ENCODE peak calls at places on chromosome 5, in five cellular contexts. G, J, E, B and L are unnamed samples.
A peak's percentile ranks its signal among the peaks of the same experiment; 100 is the strongest.

GRCh38 chr5:39194466-39195136 is 24.8 kb downstream of the FYB1 start:
- DNase-seq in G (peak; percentile 91), J (no peak), E (peak; percentile 84), B (peak; percentile 19), L (no peak)

GRCh38 chr5:39992617-39993203 is 567.9 kb upstream of the DAB2 start:
- DNase-seq in G (peak; percentile 43), J (no peak), E (no peak), B (no peak), L (no peak)

GRCh38 chr5:30804739-30805313 is 388.7 kb upstream of the CDH6 start:
- DNase-seq in G (no peak), J (peak; percentile 43), E (peak; percentile 62), B (peak; percentile 65), L (no peak)

GRCh38 chr5:149675467-149676201 is 54.5 kb upstream of the PPARGC1B start:
- DNase-seq in G (peak; percentile 84), J (no peak), E (no peak), B (no peak), L (no peak)

GRCh38 chr5:141557681-141558136 is 61.1 kb downstream of the DIAPH1 start:
- DNase-seq in G (peak; percentile 99), J (peak; percentile 92), E (peak; percentile 100), B (peak; percentile 99), L (peak; percentile 55)

GRCh38 chr5:169777112-169777511 is 140.0 kb downstream of the DOCK2 start:
- DNase-seq in G (no peak), J (no peak), E (no peak), B (no peak), L (no peak)

GRCh38 chr5:466661-467310 is 23.8 kb downstream of the EXOC3 start:
- DNase-seq in G (no peak), J (peak; percentile 31), E (no peak), B (no peak), L (no peak)

GRCh38 chr5:76402251-76402879 is 720 bp upstream of the IQGAP2 start:
- DNase-seq in G (peak; percentile 11), J (peak; percentile 87), E (no peak), B (peak; percentile 13), L (peak; percentile 12)

GRCh38 chr5:14450055-14450524 is 131.5 kb upstream of the OTULINL start:
- DNase-seq in G (no peak), J (no peak), E (peak; percentile 92), B (peak; percentile 90), L (no peak)

GRCh38 chr5:1386274-1386717 is 41.4 kb upstream of the CLPTM1L start:
- DNase-seq in G (no peak), J (peak; percentile 78), E (no peak), B (peak; percentile 10), L (peak; percentile 36)

GRCh38 chr5:141715340-141715905 is 33.4 kb upstream of the ARAP3 start:
- DNase-seq in G (peak; percentile 52), J (no peak), E (no peak), B (no peak), L (no peak)

GRCh38 chr5:172091956-172092732 is 85.7 kb upstream of the FBXW11 start:
- DNase-seq in G (no peak), J (no peak), E (no peak), B (no peak), L (no peak)

GRCh38 chr5:169164481-169164925 is 136.4 kb downstream of the SLIT3 start:
- DNase-seq in G (peak; percentile 99), J (peak; percentile 85), E (no peak), B (peak; percentile 66), L (no peak)

GRCh38 chr5:118692811-118693342 is 295.5 kb downstream of the DTWD2 start:
- DNase-seq in G (no peak), J (peak; percentile 67), E (no peak), B (no peak), L (no peak)

GRCh38 chr5:176927562-176927961 is 28.4 kb upstream of the HK3 start:
- DNase-seq in G (peak; percentile 13), J (no peak), E (no peak), B (no peak), L (no peak)

GRCh38 chr5:154260224-154260859 is 69.8 kb downstream of the GALNT10 start:
- DNase-seq in G (no peak), J (no peak), E (no peak), B (no peak), L (no peak)

GRCh38 chr5:170151105-170151831 is 45.6 kb downstream of the FOXI1 start:
- DNase-seq in G (peak; percentile 95), J (peak; percentile 89), E (peak; percentile 44), B (peak; percentile 72), L (peak; percentile 17)

GRCh38 chr5:76545184-76545583 is 78.0 kb downstream of the F2RL2 start:
- DNase-seq in G (no peak), J (no peak), E (no peak), B (no peak), L (no peak)

GRCh38 chr5:6525910-6526309 is 77.3 kb downstream of the UBE2QL1 start:
- DNase-seq in G (peak; percentile 29), J (peak; percentile 81), E (peak; percentile 1), B (no peak), L (no peak)

GRCh38 chr5:123721721-123722276 is 209.8 kb downstream of the CSNK1G3 start:
- DNase-seq in G (no peak), J (no peak), E (no peak), B (no peak), L (no peak)

GRCh38 chr5:180990889-180991257 is 2.2 kb downstream of the BTNL3 start:
- DNase-seq in G (no peak), J (peak; percentile 36), E (no peak), B (no peak), L (no peak)

GRCh38 chr5:94693043-94693822 is 74.8 kb downstream of the SLF1 start:
- DNase-seq in G (peak; percentile 75), J (no peak), E (peak; percentile 93), B (peak; percentile 82), L (no peak)

GRCh38 chr5:100690036-100690560 is 154.9 kb downstream of the FAM174A start:
- DNase-seq in G (no peak), J (no peak), E (peak; percentile 10), B (peak; percentile 23), L (no peak)

GRCh38 chr5:176596689-176597416 is 13.1 kb downstream of the GPRIN1 start:
- DNase-seq in G (no peak), J (peak; percentile 90), E (no peak), B (no peak), L (peak; percentile 40)

GRCh38 chr5:141402553-141403328 is at the start of gene PCDHGA9:
- DNase-seq in G (peak; percentile 43), J (peak; percentile 46), E (peak; percentile 40), B (peak; percentile 42), L (no peak)

GRCh38 chr5:137491121-137491520 is 8.0 kb downstream of the SPOCK1 start:
- DNase-seq in G (peak; percentile 34), J (no peak), E (peak; percentile 38), B (peak; percentile 57), L (no peak)

GRCh38 chr5:2780421-2781171 is 29.1 kb upstream of the IRX2 start:
- DNase-seq in G (peak; percentile 84), J (peak; percentile 90), E (no peak), B (no peak), L (peak; percentile 43)

GRCh38 chr5:61678966-61679365 is 346.9 kb downstream of the ZSWIM6 start:
- DNase-seq in G (no peak), J (peak; percentile 80), E (no peak), B (no peak), L (no peak)

GRCh38 chr5:61674403-61674802 is 342.3 kb downstream of the ZSWIM6 start:
- DNase-seq in G (no peak), J (no peak), E (no peak), B (no peak), L (no peak)

GRCh38 chr5:61677220-61677619 is 345.2 kb downstream of the ZSWIM6 start:
- DNase-seq in G (no peak), J (no peak), E (no peak), B (no peak), L (no peak)

GRCh38 chr5:61673007-61673735 is 341.1 kb downstream of the ZSWIM6 start:
- DNase-seq in G (peak; percentile 31), J (no peak), E (peak; percentile 41), B (peak; percentile 56), L (no peak)

GRCh38 chr5:61675015-61675692 is 343.1 kb downstream of the ZSWIM6 start:
- DNase-seq in G (no peak), J (peak; percentile 61), E (no peak), B (no peak), L (no peak)
- TF ChIP-seq CTCF in G (no peak), J (peak; percentile 67), E (no peak), B (no peak), L (peak; percentile 42)

DNA sequence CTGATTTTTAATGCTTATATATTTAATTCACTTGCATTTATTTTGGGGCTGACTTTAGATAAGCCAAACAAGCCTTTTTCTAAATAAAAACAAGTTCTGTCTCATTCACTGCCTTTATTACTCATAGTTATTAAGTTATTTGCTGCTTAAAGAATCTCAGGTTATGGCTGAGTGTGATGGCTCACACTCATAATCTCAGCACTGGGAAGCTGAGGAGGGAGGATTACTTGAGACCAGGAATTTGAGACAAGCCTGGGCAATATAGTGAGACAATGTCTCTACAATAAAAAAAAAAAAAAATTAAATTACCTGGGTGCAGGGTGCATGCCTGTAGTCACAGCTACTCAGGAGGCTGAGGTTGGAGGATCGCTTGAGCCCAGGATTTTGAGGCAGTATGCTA is 85.0 kb upstream of the MAN2A1 start:
- DNase-seq in G (no peak), J (no peak), E (no peak), B (no peak), L (no peak)
- TF ChIP-seq CTCF in G (no peak), J (no peak), E (no peak), B (no peak), L (no peak)

GRCh38 chr5:42889311-42889933 is 77.7 kb upstream of the SELENOP start:
- DNase-seq in G (peak; percentile 88), J (peak; percentile 93), E (peak; percentile 61), B (peak; percentile 70), L (peak; percentile 62)

GRCh38 chr5:42898760-42899159 is 87.1 kb upstream of the SELENOP start:
- DNase-seq in G (no peak), J (no peak), E (no peak), B (no peak), L (no peak)

GRCh38 chr5:42888771-42889170 is 77.1 kb upstream of the SELENOP start:
- DNase-seq in G (no peak), J (no peak), E (no peak), B (no peak), L (no peak)

GRCh38 chr5:42896523-42896922 is 84.8 kb upstream of the SELENOP start:
- DNase-seq in G (no peak), J (no peak), E (no peak), B (no peak), L (no peak)

GRCh38 chr5:42894057-42894456 is 82.4 kb upstream of the SELENOP start:
- DNase-seq in G (no peak), J (peak; percentile 92), E (no peak), B (no peak), L (no peak)
- TF ChIP-seq CTCF in G (no peak), J (peak; percentile 71), E (peak; percentile 10), B (peak; percentile 32), L (peak; percentile 14)

GRCh38 chr5:114050087-114050486 is 311.8 kb upstream of the KCNN2 start:
- DNase-seq in G (no peak), J (no peak), E (no peak), B (no peak), L (no peak)
- TF ChIP-seq CTCF in G (no peak), J (peak; percentile 34), E (no peak), B (no peak), L (no peak)

DNA sequence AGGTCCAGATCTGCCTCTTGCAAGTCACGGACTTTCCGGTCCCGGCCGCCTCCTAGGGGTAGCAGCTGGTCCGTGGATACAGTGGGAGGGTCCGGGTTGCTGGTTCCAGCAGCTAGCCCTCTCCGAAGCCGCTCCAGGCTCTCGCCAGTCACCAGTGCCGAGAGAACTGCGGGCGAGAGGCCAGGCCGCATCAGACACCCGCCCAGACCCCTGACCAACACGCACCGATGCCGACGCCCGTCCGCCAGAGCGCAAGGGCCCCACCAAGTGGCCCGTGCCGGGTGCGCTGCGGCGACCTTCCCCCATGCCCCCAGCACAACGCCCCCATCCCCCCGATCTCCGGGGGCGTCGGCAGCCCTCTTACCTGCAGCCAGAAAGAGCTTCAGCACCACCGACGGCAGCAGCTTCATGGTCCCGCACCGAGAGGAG is 470 bp downstream of the HBEGF start:
- DNase-seq in G (peak; percentile 68), J (peak; percentile 90), E (peak; percentile 66), B (peak; percentile 67), L (peak; percentile 44)
- TF ChIP-seq CTCF in G (peak; percentile 51), J (peak; percentile 56), E (peak; percentile 41), B (peak; percentile 62), L (peak; percentile 33)